ENCODE peak calls at places on chromosomes 3 and 15, in four cellular contexts. C is erythroblast, Z is uterus, B is heart left ventricle. K is an unnamed sample.

GRCh38 chr3:143263844-143264243 is 144.3 kb downstream of the CHST2 start:
- DNase-seq in C (no peak), Z (no peak), B (no peak), K (no peak)

GRCh38 chr3:42369304-42369703 is 41.1 kb downstream of the LYZL4 start:
- DNase-seq in C (no peak), Z (no peak), B (peak; percentile 33), K (peak; percentile 47)

GRCh38 chr3:47370887-47371697 is 9.7 kb upstream of the PTPN23 start:
- DNase-seq in C (peak; percentile 54), Z (no peak), B (no peak), K (no peak)

GRCh38 chr15:89587955-89588354 is 12.7 kb downstream of the TICRR start:
- DNase-seq in C (no peak), Z (no peak), B (no peak), K (no peak)

GRCh38 chr3:2477635-2478034 is 379.0 kb downstream of the CNTN4 start:
- DNase-seq in C (no peak), Z (no peak), B (no peak), K (no peak)

GRCh38 chr3:187678869-187679268 is 8.7 kb upstream of the SST start:
- DNase-seq in C (peak; percentile 46), Z (no peak), B (peak; percentile 51), K (no peak)

GRCh38 chr15:68822818-68823217 is 2.1 kb upstream of the ANP32A start:
- DNase-seq in C (peak; percentile 32), Z (no peak), B (no peak), K (no peak)

GRCh38 chr3:12345141-12345561 is 56.3 kb downstream of the PPARG start:
- DNase-seq in C (peak; percentile 10), Z (no peak), B (no peak), K (no peak)

GRCh38 chr15:40441736-40442531 is 1.2 kb downstream of the BAHD1 start:
- DNase-seq in C (peak; percentile 61), Z (no peak), B (no peak), K (peak; percentile 18)

GRCh38 chr3:63849175-63849574 is 14.4 kb downstream of the THOC7 start:
- DNase-seq in C (no peak), Z (no peak), B (no peak), K (no peak)

GRCh38 chr3:59733041-59733809 is 683.4 kb upstream of the CFAP20DC start:
- DNase-seq in C (no peak), Z (no peak), B (no peak), K (no peak)

GRCh38 chr3:59731909-59732308 is 682.1 kb upstream of the CFAP20DC start:
- DNase-seq in C (no peak), Z (no peak), B (no peak), K (no peak)

GRCh38 chr3:59728509-59728908 is 678.7 kb upstream of the CFAP20DC start:
- DNase-seq in C (no peak), Z (no peak), B (no peak), K (no peak)

GRCh38 chr3:59727902-59728301 is 678.1 kb upstream of the CFAP20DC start:
- DNase-seq in C (no peak), Z (no peak), B (no peak), K (no peak)

DNA sequence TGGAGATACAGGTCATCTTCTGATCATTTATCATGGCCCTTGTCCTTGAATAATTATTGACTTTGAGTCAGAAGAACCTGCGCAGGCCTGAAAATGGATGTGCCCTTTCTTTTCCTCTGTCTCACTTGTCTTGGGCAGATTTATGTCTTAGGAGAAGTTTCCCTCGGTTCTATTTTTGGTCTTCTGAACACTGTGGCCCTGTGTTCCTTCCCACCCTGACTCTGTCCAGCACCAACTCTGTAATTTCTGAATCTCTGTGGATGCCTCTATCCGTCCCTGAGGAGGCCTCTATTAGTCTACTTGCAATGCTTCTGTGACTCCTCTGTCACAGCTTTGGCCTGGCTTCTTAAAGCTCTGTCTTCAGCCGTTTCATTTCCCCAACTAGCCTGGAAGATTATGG is 680.8 kb upstream of the CFAP20DC start:
- DNase-seq in C (no peak), Z (no peak), B (no peak), K (no peak)
- TF ChIP-seq POLR2A in C (no peak), Z (no peak), B (no peak), K (no peak)

GRCh38 chr3:133448478-133449122 is 48.7 kb downstream of the BFSP2 start:
- DNase-seq in C (no peak), Z (no peak), B (no peak), K (no peak)
- TF ChIP-seq POLR2A in C (no peak), Z (no peak), B (no peak), K (no peak)

GRCh38 chr15:45521596-45522167 is 873 bp downstream of the SLC30A4 start:
- DNase-seq in C (peak; percentile 14), Z (no peak), B (no peak), K (peak; percentile 54)

GRCh38 chr15:45522931-45523331 is 376 bp upstream of the SLC30A4 start:
- DNase-seq in C (peak; percentile 21), Z (no peak), B (no peak), K (no peak)

GRCh38 chr15:45522179-45522930 is at the start of gene SLC30A4:
- DNase-seq in C (peak; percentile 57), Z (peak; percentile 64), B (peak; percentile 71), K (peak; percentile 88)
- TF ChIP-seq POLR2A in C (no peak), Z (peak; percentile 74), B (peak; percentile 75), K (peak; percentile 69)

DNA sequence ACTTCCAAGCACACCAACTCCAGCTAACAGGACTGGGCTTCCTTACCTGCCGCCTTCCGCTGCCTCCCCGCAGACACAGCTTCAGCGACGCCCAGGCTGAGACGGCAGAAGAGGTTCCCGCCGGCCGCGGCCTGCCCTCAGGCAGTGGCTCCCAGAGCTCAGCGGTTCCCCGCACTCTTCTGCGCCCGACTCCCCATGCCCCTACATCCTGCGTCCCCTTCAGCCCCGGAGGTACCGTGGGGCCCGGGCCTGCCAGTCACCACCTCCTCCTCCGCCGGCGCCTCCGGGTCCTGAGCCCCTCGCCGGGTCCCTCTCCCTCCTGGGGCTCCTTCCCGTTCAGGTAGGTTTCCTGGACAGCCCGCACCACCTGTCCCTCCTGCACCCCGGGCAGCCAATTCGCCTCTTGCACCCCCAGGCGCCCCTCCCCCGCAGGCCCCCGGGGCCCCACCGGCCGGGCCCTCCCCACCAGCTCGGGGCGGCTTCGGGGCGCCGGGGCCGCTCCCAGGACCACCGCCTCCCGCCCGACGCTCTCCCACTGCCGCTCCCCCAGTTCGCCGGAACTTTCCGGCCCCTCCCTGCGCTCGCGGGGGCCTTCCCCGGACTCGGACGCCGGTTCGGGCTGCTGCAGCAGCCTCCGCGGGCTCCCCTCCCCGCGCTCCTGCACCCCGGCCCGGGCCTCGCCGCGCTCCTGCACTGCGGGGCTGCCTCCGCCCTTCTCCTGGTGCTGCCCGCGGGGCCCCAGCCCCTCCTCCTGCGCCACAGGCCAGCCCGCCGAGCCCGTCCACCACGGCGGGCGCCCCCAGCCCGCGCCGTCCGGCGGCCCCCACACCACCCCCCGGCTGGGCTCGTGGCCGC is at the start of gene TNK2:
- DNase-seq in C (peak; percentile 60), Z (no peak), B (no peak), K (peak; percentile 70)
- TF ChIP-seq POLR2A in C (no peak), Z (no peak), B (no peak), K (no peak)

GRCh38 chr3:48898383-48899234 is at the start of gene SLC25A20:
- DNase-seq in C (peak; percentile 94), Z (peak; percentile 84), B (peak; percentile 96), K (peak; percentile 97)
- TF ChIP-seq POLR2A in C (peak; percentile 65), Z (peak; percentile 53), B (peak; percentile 78), K (peak; percentile 57)

GRCh38 chr3:129164500-129164899 is 3.6 kb upstream of the ISY1 start:
- DNase-seq in C (no peak), Z (no peak), B (no peak), K (no peak)

GRCh38 chr3:129160891-129161859 is at the start of gene ISY1:
- DNase-seq in C (peak; percentile 97), Z (peak; percentile 91), B (peak; percentile 92), K (peak; percentile 88)

GRCh38 chr3:129166579-129167332 is 5.9 kb upstream of the ISY1 start:
- DNase-seq in C (no peak), Z (no peak), B (no peak), K (no peak)

GRCh38 chr3:129161860-129162271 is 1.0 kb upstream of the ISY1 start:
- DNase-seq in C (peak; percentile 69), Z (no peak), B (no peak), K (peak; percentile 52)

DNA sequence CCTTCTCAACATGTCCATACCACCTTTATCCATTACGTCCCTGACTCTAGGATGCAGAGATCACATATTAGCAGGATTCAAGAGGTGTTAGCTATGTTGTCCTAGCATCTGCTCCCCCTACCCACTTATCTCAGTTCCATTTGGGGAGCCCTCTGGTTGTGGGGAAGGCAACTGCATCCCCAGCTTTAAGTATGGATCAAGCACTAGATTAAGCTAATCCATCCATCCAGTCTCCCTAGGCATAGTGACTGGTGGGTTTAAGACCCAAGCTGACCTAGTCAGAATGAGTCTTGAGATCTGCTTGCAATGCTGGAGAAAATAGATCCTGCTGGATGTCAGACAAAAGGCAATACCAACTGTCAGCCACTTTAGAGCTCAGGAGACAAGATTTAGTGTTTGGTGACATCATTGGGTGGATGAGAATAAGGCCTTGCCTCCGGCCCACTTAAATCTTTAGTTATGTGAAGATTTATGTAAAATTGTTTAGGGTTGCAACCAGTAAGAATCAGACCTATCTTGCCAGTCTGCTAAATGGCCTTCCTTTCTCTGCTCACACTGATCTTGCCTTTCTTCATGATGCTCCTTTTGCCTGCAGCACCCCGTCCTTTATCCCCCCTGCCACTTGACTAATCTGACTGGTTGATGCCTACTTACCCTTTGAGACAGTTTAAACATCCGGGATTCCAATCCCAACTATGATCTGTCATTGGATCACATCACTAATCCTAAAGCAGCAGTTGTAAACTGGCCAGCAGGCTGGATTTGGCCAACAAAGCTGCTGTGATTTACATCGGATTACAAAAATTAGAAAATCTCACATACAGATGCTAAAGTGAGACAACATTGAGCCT is 2.1 kb upstream of the ISY1 start:
- DNase-seq in C (peak; percentile 38), Z (no peak), B (no peak), K (no peak)
- TF ChIP-seq POLR2A in C (no peak), Z (no peak), B (no peak), K (no peak)

GRCh38 chr15:76337047-76337738 is 620 bp downstream of the ISL2 start:
- DNase-seq in C (peak; percentile 32), Z (no peak), B (no peak), K (no peak)

GRCh38 chr15:76335129-76335850 is 1.3 kb upstream of the ISL2 start:
- DNase-seq in C (peak; percentile 23), Z (no peak), B (no peak), K (peak; percentile 55)

GRCh38 chr15:76337739-76338554 is 1.4 kb downstream of the ISL2 start:
- DNase-seq in C (no peak), Z (no peak), B (no peak), K (no peak)

GRCh38 chr15:76335851-76336253 is 721 bp upstream of the ISL2 start:
- DNase-seq in C (no peak), Z (no peak), B (no peak), K (no peak)

DNA sequence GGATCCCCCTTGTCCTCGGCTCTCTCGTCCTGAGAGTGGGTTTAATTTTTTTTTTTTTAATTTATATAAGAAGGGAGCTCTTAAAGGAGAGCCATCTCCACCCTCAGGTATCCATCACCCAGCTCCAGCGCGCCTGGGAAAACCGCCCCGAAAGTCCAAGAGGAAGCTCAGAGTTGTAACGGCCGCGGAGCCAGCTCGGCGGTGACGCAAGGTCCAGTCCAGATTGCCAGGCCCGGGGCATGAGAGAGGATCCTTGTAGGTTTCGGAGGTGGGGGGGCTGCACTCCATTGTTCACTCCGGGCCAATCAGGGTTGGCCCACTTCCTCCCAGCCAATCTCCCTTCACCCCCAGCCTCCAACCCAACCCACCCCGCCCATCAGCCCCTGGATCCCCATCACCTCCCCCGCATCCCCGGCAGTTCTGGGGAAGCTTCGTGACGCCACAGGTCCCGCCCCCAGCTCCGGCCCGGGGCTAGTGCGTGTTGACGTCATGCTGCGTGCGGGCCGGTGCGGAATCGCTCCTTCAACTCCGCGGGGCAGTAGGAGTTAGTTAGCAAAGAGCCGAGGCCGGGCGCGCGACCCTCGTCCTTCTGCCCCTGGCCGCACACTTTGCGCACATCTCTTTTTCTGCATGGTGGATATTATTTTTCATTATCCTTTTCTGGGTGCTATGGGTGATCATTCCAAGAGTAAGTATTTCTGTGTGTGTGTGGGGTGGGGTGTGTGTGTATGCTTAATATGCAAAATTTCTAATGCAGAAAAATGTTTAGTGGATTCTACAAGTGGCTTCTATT is at the start of gene ISL2:
- DNase-seq in C (peak; percentile 61), Z (no peak), B (peak; percentile 53), K (peak; percentile 72)
- TF ChIP-seq POLR2A in C (no peak), Z (no peak), B (no peak), K (no peak)